ENCODE peak calls at places on chromosomes 2 and 18, in four cellular contexts. M is mammary epithelial cell, G is tibial nerve, Q is small intestine. C is an unnamed sample. For H3K4me1 and H3K9me3, the result is how much of the 10 kb centered on the place peaks cover.

GRCh38 chr2:120155308-120155707 is 67.9 kb downstream of the TMEM185B start:
- DNase-seq in G (no peak), Q (no peak), M (no peak), C (no peak)

GRCh38 chr2:113910110-113910717 is 20.3 kb downstream of the ACTR3 start:
- DNase-seq in M (peak), Q (peak), G (no peak), C (no peak)

GRCh38 chr2:108449410-108450200 is 599 bp downstream of the GCC2 start:
- DNase-seq in G (peak), M (no peak), Q (peak), C (peak)

GRCh38 chr2:39135678-39136259 is 14.9 kb upstream of the SOS1 start:
- DNase-seq in M (no peak), Q (no peak), G (no peak), C (no peak)

GRCh38 chr2:54903736-54904554 is 146.3 kb downstream of the RTN4 start:
- DNase-seq in G (no peak), Q (peak), M (peak), C (peak)

GRCh38 chr2:233445152-233445830 is 91.0 kb downstream of the DGKD start:
- DNase-seq in Q (no peak), G (no peak), M (no peak), C (no peak)

GRCh38 chr2:219571311-219572236 is at the start of gene OBSL1:
- DNase-seq in Q (no peak), G (peak), M (peak), C (peak)

GRCh38 chr2:108923019-108923700 is 65.9 kb downstream of the EDAR start:
- DNase-seq in Q (no peak), G (no peak), M (peak), C (peak)

GRCh38 chr2:9623151-9623550 is 7.6 kb downstream of the YWHAQ start:
- DNase-seq in M (no peak), Q (no peak), G (no peak), C (no peak)

GRCh38 chr2:121902616-121903015 is 147.2 kb downstream of the TSN start:
- DNase-seq in Q (no peak), M (no peak), G (no peak), C (no peak)

GRCh38 chr2:121905201-121905600 is 149.8 kb downstream of the TSN start:
- DNase-seq in G (no peak), Q (no peak), M (no peak), C (no peak)

GRCh38 chr2:121904656-121905055 is 149.2 kb downstream of the TSN start:
- DNase-seq in G (no peak), M (no peak), Q (no peak), C (no peak)

GRCh38 chr2:121902171-121902591 is 146.7 kb downstream of the TSN start:
- DNase-seq in Q (no peak), G (peak), M (no peak), C (no peak)

GRCh38 chr2:121903037-121903689 is 147.7 kb downstream of the TSN start:
- DNase-seq in Q (peak), M (no peak), G (no peak), C (peak)
- H3K4me3 ChIP-seq in Q (no peak), M (no peak), G (no peak), C (no peak)

GRCh38 chr2:47737191-47737975 is 45.6 kb upstream of the MSH6 start:
- DNase-seq in M (no peak), G (no peak), Q (no peak), C (no peak)

GRCh38 chr2:47735046-47735445 is 47.9 kb upstream of the MSH6 start:
- DNase-seq in G (no peak), M (no peak), Q (no peak), C (no peak)

GRCh38 chr2:47735470-47735869 is 47.5 kb upstream of the MSH6 start:
- DNase-seq in G (no peak), M (no peak), Q (no peak), C (no peak)

GRCh38 chr2:47738331-47738730 is 44.6 kb upstream of the MSH6 start:
- DNase-seq in M (no peak), Q (no peak), G (no peak), C (no peak)

GRCh38 chr2:47735912-47736311 is 47.0 kb upstream of the MSH6 start:
- DNase-seq in Q (no peak), M (no peak), G (no peak), C (no peak)
- H3K4me1 ChIP-seq in Q (under half), M (under half), G (under half), C (under half)

GRCh38 chr2:132479140-132479539 is 62.5 kb downstream of the GPR39 start:
- DNase-seq in M (no peak), Q (no peak), G (no peak), C (no peak)
- H3K9me3 ChIP-seq in M (under half), Q (under half), G (under half), C (under half)

GRCh38 chr2:12727641-12728040 is 10.9 kb downstream of the TRIB2 start:
- DNase-seq in G (no peak), Q (no peak), M (no peak), C (no peak)
- H3K4me3 ChIP-seq in G (no peak), Q (no peak), M (no peak), C (no peak)

GRCh38 chr2:238895901-238896600 is 48.2 kb downstream of the TWIST2 start:
- DNase-seq in G (peak), M (no peak), Q (no peak), C (peak)

GRCh38 chr2:238894226-238894949 is 46.5 kb downstream of the TWIST2 start:
- DNase-seq in G (no peak), Q (no peak), M (no peak), C (no peak)

GRCh38 chr2:238894950-238895298 is 47.0 kb downstream of the TWIST2 start:
- DNase-seq in Q (no peak), G (no peak), M (no peak), C (no peak)

GRCh38 chr2:238896641-238897040 is 48.8 kb downstream of the TWIST2 start:
- DNase-seq in M (no peak), Q (no peak), G (no peak), C (no peak)

DNA sequence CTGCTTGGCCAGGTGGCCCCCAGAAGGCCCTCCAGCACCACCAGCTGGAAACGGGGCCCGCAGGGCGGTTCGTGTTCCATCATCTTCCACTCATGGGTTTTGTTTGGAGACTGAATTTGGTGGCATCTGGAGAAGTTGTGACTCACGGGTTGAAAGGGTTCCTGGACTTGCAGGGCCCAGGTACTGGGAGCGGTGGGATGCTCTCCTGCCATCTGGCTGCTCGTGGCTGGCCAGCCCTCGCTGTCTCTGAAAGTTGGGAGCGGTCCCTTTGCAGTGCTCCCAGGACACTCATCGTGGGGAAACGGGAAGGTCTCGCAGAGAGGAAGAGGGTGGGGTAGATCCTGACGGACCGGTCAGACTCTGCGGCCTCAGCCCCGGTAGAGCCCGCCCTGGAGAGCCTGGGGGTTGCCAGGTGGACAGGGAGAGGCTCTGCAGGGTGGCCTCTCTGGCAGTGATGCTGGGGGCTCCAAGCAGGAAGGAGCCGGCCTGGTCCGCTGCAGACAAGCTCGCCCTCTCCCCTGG is 47.5 kb downstream of the TWIST2 start:
- DNase-seq in G (no peak), M (no peak), Q (no peak), C (no peak)
- H3K4me1 ChIP-seq in G (under half), M (under half), Q (under half), C (under half)

DNA sequence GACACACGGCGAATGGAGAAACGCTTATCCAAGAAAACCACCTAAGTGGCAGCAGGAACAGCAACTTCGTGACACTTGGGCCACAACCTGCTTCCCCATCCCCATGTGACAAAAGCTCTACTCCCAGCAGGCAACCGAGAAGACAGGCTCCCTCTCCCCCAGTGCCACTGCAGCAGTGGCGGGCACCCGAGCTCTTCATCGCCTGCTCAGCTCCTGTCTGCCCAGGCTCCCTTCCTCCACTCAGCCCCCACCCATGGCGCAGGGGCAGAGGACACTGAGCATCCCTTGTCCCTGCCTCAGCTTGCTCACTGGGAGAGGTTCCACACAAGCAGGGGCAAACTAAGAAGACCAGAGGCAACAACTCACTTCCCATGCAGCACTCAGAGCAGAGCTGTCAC is 22.9 kb downstream of the SLC66A2 start:
- DNase-seq in Q (no peak), G (no peak), M (no peak), C (no peak)
- H3K9me3 ChIP-seq in Q (under half), G (half or more), M (under half), C (under half)

GRCh38 chr2:70871398-70872211 is 36.0 kb upstream of the CD207 start:
- DNase-seq in M (peak), G (peak), Q (peak), C (peak)
- H3K4me3 ChIP-seq in M (peak), G (no peak), Q (no peak), C (no peak)

C was measured in colonic mucosa.